ENCODE peak calls at places on chromosomes 4 and X, in five cellular contexts. One of them, this sample, is unnamed. For H3K4me1 and H3K27me3, the result is how much of the 10 kb centered on the place peaks cover.

GRCh38 chrX:24426921-24427746 is 38.0 kb upstream of the PDK3 start:
- DNase-seq in MM.1S: no peak
- DNase-seq in fibroblast of lung: no peak
- DNase-seq in cardiac muscle cell: no peak
- DNase-seq in pancreas: no peak
- DNase-seq in this sample: peak

GRCh38 chr4:102787096-102787867 is 26.5 kb upstream of the MANBA start:
- DNase-seq in MM.1S: no peak
- DNase-seq in fibroblast of lung: peak
- DNase-seq in cardiac muscle cell: no peak
- DNase-seq in pancreas: no peak
- DNase-seq in this sample: no peak

GRCh38 chr4:123790681-123791080 is 394.1 kb downstream of the SPRY1 start:
- DNase-seq in MM.1S: no peak
- DNase-seq in fibroblast of lung: no peak
- DNase-seq in cardiac muscle cell: no peak
- DNase-seq in pancreas: no peak
- DNase-seq in this sample: no peak

GRCh38 chrX:22389544-22390243 is 117.0 kb downstream of the CBLL2 start:
- DNase-seq in MM.1S: no peak
- DNase-seq in fibroblast of lung: peak
- DNase-seq in cardiac muscle cell: no peak
- DNase-seq in pancreas: no peak
- DNase-seq in this sample: no peak

GRCh38 chr4:141028024-141028529 is 105.2 kb downstream of the RNF150 start:
- DNase-seq in MM.1S: no peak
- DNase-seq in fibroblast of lung: peak
- DNase-seq in cardiac muscle cell: no peak
- DNase-seq in pancreas: no peak
- DNase-seq in this sample: no peak

GRCh38 chrX:69128573-69128972 is 36.7 kb downstream of the PJA1 start:
- DNase-seq in MM.1S: no peak
- DNase-seq in fibroblast of lung: no peak
- DNase-seq in cardiac muscle cell: peak
- DNase-seq in pancreas: peak
- DNase-seq in this sample: no peak

GRCh38 chr4:89438102-89438831 is 130.7 kb upstream of the GPRIN3 start:
- DNase-seq in MM.1S: peak
- DNase-seq in fibroblast of lung: peak
- DNase-seq in cardiac muscle cell: peak
- DNase-seq in pancreas: peak
- DNase-seq in this sample: peak

GRCh38 chrX:64151911-64152310 is 53.6 kb downstream of the AMER1 start:
- DNase-seq in MM.1S: no peak
- DNase-seq in fibroblast of lung: no peak
- DNase-seq in cardiac muscle cell: no peak
- DNase-seq in pancreas: no peak
- DNase-seq in this sample: no peak

GRCh38 chr4:99651811-99652545 is 5.7 kb downstream of the C4orf54 start:
- DNase-seq in MM.1S: no peak
- DNase-seq in fibroblast of lung: no peak
- DNase-seq in cardiac muscle cell: no peak
- DNase-seq in pancreas: peak
- DNase-seq in this sample: no peak

GRCh38 chrX:56764153-56764974 is 35.3 kb downstream of the NBDY start:
- DNase-seq in MM.1S: peak
- DNase-seq in fibroblast of lung: peak
- DNase-seq in cardiac muscle cell: peak
- DNase-seq in pancreas: peak
- DNase-seq in this sample: peak

GRCh38 chr4:148112231-148112982 is 329.8 kb downstream of the NR3C2 start:
- DNase-seq in MM.1S: no peak
- DNase-seq in fibroblast of lung: peak
- DNase-seq in cardiac muscle cell: no peak
- DNase-seq in pancreas: no peak
- DNase-seq in this sample: no peak

GRCh38 chrX:30892591-30892990 is 3.5 kb upstream of the TAB3 start:
- DNase-seq in MM.1S: no peak
- DNase-seq in fibroblast of lung: no peak
- DNase-seq in cardiac muscle cell: no peak
- DNase-seq in pancreas: no peak
- DNase-seq in this sample: no peak

GRCh38 chr4:68342139-68342538 is 7.8 kb downstream of the YTHDC1 start:
- DNase-seq in MM.1S: no peak
- DNase-seq in fibroblast of lung: peak
- DNase-seq in cardiac muscle cell: no peak
- DNase-seq in pancreas: no peak
- DNase-seq in this sample: no peak

GRCh38 chr4:8260656-8261111 is 8.9 kb upstream of the HTRA3 start:
- DNase-seq in MM.1S: no peak
- DNase-seq in fibroblast of lung: peak
- DNase-seq in cardiac muscle cell: peak
- DNase-seq in pancreas: no peak
- DNase-seq in this sample: no peak

GRCh38 chr4:71095141-71095939 is 101.9 kb downstream of the DCK start:
- DNase-seq in MM.1S: peak
- DNase-seq in fibroblast of lung: peak
- DNase-seq in cardiac muscle cell: no peak
- DNase-seq in pancreas: no peak
- DNase-seq in this sample: peak

GRCh38 chr4:153747406-153747805 is 12.4 kb downstream of the RNF175 start:
- DNase-seq in MM.1S: no peak
- DNase-seq in fibroblast of lung: no peak
- DNase-seq in cardiac muscle cell: no peak
- DNase-seq in pancreas: no peak
- DNase-seq in this sample: no peak

GRCh38 chr4:153750197-153750817 is 9.5 kb downstream of the RNF175 start:
- DNase-seq in MM.1S: peak
- DNase-seq in fibroblast of lung: peak
- DNase-seq in cardiac muscle cell: peak
- DNase-seq in pancreas: no peak
- DNase-seq in this sample: peak

DNA sequence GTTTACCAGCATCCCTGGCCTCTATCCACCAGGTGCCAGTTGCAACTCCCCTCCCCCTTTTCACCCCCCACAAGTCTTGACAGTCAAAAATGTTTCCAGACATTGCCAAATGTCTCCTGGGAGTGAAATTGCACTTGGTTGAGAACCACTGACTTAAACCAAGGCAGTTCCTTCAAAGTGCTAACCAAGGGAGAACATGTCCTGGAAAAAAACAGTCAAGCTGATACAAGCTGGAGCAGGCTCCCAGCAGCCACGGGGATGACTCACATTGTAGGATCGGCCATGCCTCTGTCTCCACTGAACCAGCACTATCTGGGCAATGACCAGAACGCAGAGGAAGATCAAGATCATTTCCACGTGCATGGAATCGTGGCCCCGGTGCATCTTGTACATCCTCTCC is 11.4 kb downstream of the RNF175 start:
- DNase-seq in MM.1S: no peak
- DNase-seq in fibroblast of lung: peak
- DNase-seq in cardiac muscle cell: no peak
- DNase-seq in pancreas: no peak
- DNase-seq in this sample: no peak
- H3K4me1 ChIP-seq in MM.1S: under half
- H3K4me1 ChIP-seq in fibroblast of lung: under half
- H3K4me1 ChIP-seq in cardiac muscle cell: under half
- H3K4me1 ChIP-seq in pancreas: under half
- H3K4me1 ChIP-seq in this sample: under half

GRCh38 chr4:152309418-152309817 is 226.5 kb downstream of the FBXW7 start:
- DNase-seq in MM.1S: no peak
- DNase-seq in fibroblast of lung: no peak
- DNase-seq in cardiac muscle cell: no peak
- DNase-seq in pancreas: no peak
- DNase-seq in this sample: no peak

GRCh38 chr4:152308925-152309324 is 227.0 kb downstream of the FBXW7 start:
- DNase-seq in MM.1S: no peak
- DNase-seq in fibroblast of lung: no peak
- DNase-seq in cardiac muscle cell: no peak
- DNase-seq in pancreas: no peak
- DNase-seq in this sample: peak

GRCh38 chr4:152307669-152308068 is 228.2 kb downstream of the FBXW7 start:
- DNase-seq in MM.1S: no peak
- DNase-seq in fibroblast of lung: no peak
- DNase-seq in cardiac muscle cell: no peak
- DNase-seq in pancreas: no peak
- DNase-seq in this sample: no peak

DNA sequence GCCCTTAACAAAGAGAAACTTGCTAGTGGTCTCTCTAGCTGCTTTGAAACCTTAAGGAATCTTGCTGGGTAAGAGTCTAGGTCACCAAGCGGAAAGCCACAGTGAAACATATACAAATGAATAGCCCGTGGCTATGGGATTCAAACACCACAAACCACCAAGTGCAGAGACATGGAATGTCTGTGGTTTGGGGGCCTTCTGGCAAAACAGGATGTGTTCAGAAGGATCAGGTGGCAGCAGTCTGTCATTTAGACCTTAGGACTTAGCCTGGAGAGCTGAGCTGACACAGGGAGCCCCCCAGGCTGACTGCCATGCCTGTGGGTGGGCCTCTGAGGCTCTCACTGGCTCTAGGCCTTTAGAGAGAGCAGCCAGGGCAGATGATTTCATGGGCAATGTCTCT is 225.7 kb downstream of the FBXW7 start:
- DNase-seq in MM.1S: peak
- DNase-seq in fibroblast of lung: peak
- DNase-seq in cardiac muscle cell: no peak
- DNase-seq in pancreas: no peak
- DNase-seq in this sample: no peak
- H3K27ac ChIP-seq in MM.1S: no peak
- H3K27ac ChIP-seq in fibroblast of lung: no peak
- H3K27ac ChIP-seq in cardiac muscle cell: no peak
- H3K27ac ChIP-seq in pancreas: no peak
- H3K27ac ChIP-seq in this sample: no peak

GRCh38 chrX:106039920-106040319 is 1.4 kb upstream of the SERPINA7 start:
- DNase-seq in MM.1S: peak
- DNase-seq in fibroblast of lung: peak
- DNase-seq in cardiac muscle cell: peak
- DNase-seq in pancreas: no peak
- DNase-seq in this sample: peak

GRCh38 chrX:106036716-106037115 is 1.8 kb downstream of the SERPINA7 start:
- DNase-seq in MM.1S: no peak
- DNase-seq in fibroblast of lung: no peak
- DNase-seq in cardiac muscle cell: no peak
- DNase-seq in pancreas: no peak
- DNase-seq in this sample: no peak

GRCh38 chrX:106038625-106039024 is at the start of gene SERPINA7:
- DNase-seq in MM.1S: no peak
- DNase-seq in fibroblast of lung: no peak
- DNase-seq in cardiac muscle cell: no peak
- DNase-seq in pancreas: no peak
- DNase-seq in this sample: peak

GRCh38 chrX:106037835-106038473 is 573 bp downstream of the SERPINA7 start:
- DNase-seq in MM.1S: no peak
- DNase-seq in fibroblast of lung: no peak
- DNase-seq in cardiac muscle cell: no peak
- DNase-seq in pancreas: no peak
- DNase-seq in this sample: no peak

DNA sequence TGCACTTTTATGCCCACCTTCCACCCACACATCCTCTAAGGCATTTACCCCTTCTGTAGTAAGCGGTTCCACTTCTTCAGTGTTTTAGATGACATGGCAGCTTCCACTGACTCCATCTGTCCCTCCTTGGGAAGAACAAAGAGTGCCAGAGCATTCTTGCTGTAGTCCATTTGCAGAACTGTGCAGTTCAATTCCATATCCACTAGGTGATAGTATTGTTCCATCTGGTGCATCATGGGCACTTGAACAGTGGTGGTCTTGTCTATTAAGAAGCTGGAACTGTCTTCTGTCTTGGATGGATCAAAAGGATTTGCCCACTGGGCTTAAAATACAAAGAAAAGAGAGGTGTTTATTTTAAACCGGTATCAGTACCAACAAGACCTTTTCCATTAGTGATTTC is 3.5 kb downstream of the SERPINA7 start:
- DNase-seq in MM.1S: no peak
- DNase-seq in fibroblast of lung: no peak
- DNase-seq in cardiac muscle cell: peak
- DNase-seq in pancreas: no peak
- DNase-seq in this sample: no peak
- H3K27me3 ChIP-seq in MM.1S: under half
- H3K27me3 ChIP-seq in fibroblast of lung: under half
- H3K27me3 ChIP-seq in cardiac muscle cell: under half
- H3K27me3 ChIP-seq in pancreas: under half
- H3K27me3 ChIP-seq in this sample: under half

DNA sequence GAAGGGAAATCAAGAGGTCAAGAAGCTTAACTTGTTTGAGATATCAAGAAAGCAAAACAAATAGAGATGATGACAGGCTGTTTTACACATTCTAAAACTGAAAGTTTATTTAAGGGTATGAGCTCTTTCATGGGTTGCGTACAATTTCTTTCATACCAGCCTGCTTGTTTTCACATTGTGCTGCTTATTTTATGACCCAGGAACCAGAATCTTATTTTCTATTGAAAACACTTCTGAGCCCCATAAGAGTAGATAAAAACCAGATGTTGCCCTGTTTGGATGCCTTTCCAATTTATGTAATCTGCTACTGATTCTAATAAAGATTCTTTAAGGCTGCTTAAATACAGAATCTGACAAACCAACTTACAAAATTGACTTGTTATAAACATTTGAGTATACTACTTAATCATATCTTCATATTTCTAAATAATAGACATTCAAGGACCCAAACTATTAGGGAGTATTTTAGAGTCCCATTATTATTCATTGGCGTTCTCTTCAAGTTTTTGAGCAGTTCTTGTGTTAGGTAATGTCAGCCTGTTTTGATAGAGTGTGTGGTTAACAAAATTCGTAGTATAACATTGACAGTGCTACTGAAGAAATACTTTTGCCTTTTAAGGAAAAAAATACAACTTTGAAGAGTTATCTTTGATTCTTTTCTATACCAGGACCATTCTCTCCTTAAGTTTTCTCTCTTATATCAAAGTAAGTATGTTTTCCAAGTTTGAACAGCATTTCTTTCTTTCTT is 74.4 kb downstream of the PDLIM5 start:
- DNase-seq in MM.1S: peak
- DNase-seq in fibroblast of lung: peak
- DNase-seq in cardiac muscle cell: no peak
- DNase-seq in pancreas: no peak
- DNase-seq in this sample: no peak
- H3K4me1 ChIP-seq in MM.1S: under half
- H3K4me1 ChIP-seq in fibroblast of lung: under half
- H3K4me1 ChIP-seq in cardiac muscle cell: half or more
- H3K4me1 ChIP-seq in pancreas: half or more
- H3K4me1 ChIP-seq in this sample: under half